ENCODE peak calls at places on chromosomes 11 and 22, in six cellular contexts. V is IMR-90, J is A549, K is K562, R is HepG2, M is GM12878. A is an unnamed sample.

GRCh38 chr11:128900468-128900867 is 9.3 kb downstream of the KCNJ5 start:
- DNase-seq in K (no peak), R (no peak), V (no peak), J (no peak), M (no peak), A (no peak)

GRCh38 chr11:2135018-2135569 is 4.1 kb downstream of the IGF2 start:
- DNase-seq in K (no peak), M (no peak), V (no peak), J (no peak), R (no peak), A (no peak)

GRCh38 chr11:65388731-65389130 is 2.3 kb downstream of the FRMD8 start:
- DNase-seq in K (no peak), J (no peak), V (no peak), M (peak), R (no peak), A (no peak)

GRCh38 chr11:6437993-6438392 is 2.8 kb downstream of the HPX start:
- DNase-seq in R (no peak), M (no peak), J (no peak), K (no peak), V (no peak), A (no peak)

GRCh38 chr11:123020968-123021367 is 39.3 kb upstream of the BSX start:
- DNase-seq in J (peak), K (no peak), V (peak), R (peak), M (no peak), A (peak)

GRCh38 chr11:13669544-13670488 is 1.3 kb downstream of the FAR1 start:
- DNase-seq in M (no peak), K (peak), R (no peak), V (no peak), J (no peak), A (no peak)

GRCh38 chr11:10490398-10491232 is 35.6 kb downstream of the AMPD3 start:
- DNase-seq in R (peak), V (peak), K (peak), M (no peak), J (peak), A (no peak)

GRCh38 chr11:104222464-104222863 is 58.5 kb upstream of the PDGFD start:
- DNase-seq in R (no peak), J (no peak), K (no peak), V (no peak), M (no peak), A (no peak)

GRCh38 chr11:70543611-70544010 is 145.3 kb downstream of the CTTN start:
- DNase-seq in R (no peak), M (no peak), V (no peak), J (no peak), K (no peak), A (no peak)

GRCh38 chr11:4087551-4087950 is 7.0 kb upstream of the RRM1 start:
- DNase-seq in M (no peak), R (no peak), K (no peak), V (peak), J (no peak), A (no peak)

GRCh38 chr22:21866821-21867527 is 471 bp downstream of the MAPK1 start:
- DNase-seq in J (peak), M (no peak), R (no peak), V (no peak), K (peak), A (no peak)

GRCh38 chr11:17015639-17016125 is 1.5 kb upstream of the PLEKHA7 start:
- DNase-seq in M (no peak), J (peak), V (peak), R (no peak), K (no peak), A (no peak)

GRCh38 chr22:31160328-31160978 is 471 bp downstream of the RNF185 start:
- DNase-seq in M (no peak), V (peak), K (peak), R (no peak), J (no peak), A (peak)

GRCh38 chr11:25587496-25587895 is 744.4 kb upstream of the ANO3 start:
- DNase-seq in J (no peak), K (no peak), V (no peak), M (no peak), R (no peak), A (no peak)

GRCh38 chr11:119316729-119317591 is at the start of gene MCAM:
- DNase-seq in R (peak), K (peak), M (no peak), V (peak), J (no peak), A (peak)

GRCh38 chr22:39185601-39186012 is 33.1 kb upstream of the CBX7 start:
- DNase-seq in R (peak), M (no peak), J (no peak), V (peak), K (peak), A (no peak)

GRCh38 chr22:24149191-24149590 is 32.1 kb upstream of the SUSD2 start:
- DNase-seq in K (no peak), J (no peak), M (no peak), R (no peak), V (no peak), A (no peak)

GRCh38 chr11:131422491-131422890 is 52.1 kb downstream of the NTM start:
- DNase-seq in V (no peak), K (no peak), R (no peak), J (peak), M (no peak), A (no peak)

GRCh38 chr11:117220999-117221774 is 10.7 kb downstream of the PCSK7 start:
- DNase-seq in R (no peak), J (no peak), K (no peak), V (no peak), M (no peak), A (no peak)

GRCh38 chr11:9664276-9665171 is 647 bp downstream of the SWAP70 start:
- DNase-seq in V (peak), M (no peak), K (no peak), R (peak), J (peak), A (peak)

GRCh38 chr11:93221539-93221938 is 23.7 kb upstream of the SLC36A4 start:
- DNase-seq in R (no peak), V (no peak), M (no peak), K (no peak), J (no peak), A (no peak)

GRCh38 chr11:65321828-65322495 is 7.3 kb downstream of the CDC42EP2 start:
- DNase-seq in K (no peak), R (no peak), J (no peak), V (no peak), M (no peak), A (no peak)

GRCh38 chr11:129881570-129882170 is 13.7 kb downstream of the NFRKB start:
- DNase-seq in R (peak), M (no peak), J (peak), V (peak), K (peak), A (peak)

GRCh38 chr22:27218521-27218920 is 561.1 kb downstream of the MIAT start:
- DNase-seq in R (no peak), K (no peak), M (no peak), V (no peak), J (no peak), A (no peak)

GRCh38 chr11:57103899-57104605 is 77.7 kb upstream of the LRRC55 start:
- DNase-seq in M (no peak), K (no peak), R (no peak), J (no peak), V (no peak), A (no peak)

GRCh38 chr11:34263462-34264186 is 94.2 kb downstream of the ABTB2 start:
- DNase-seq in R (peak), V (peak), J (peak), M (no peak), K (no peak), A (no peak)

GRCh38 chr11:9397746-9398680 is 13.6 kb downstream of the IPO7 start:
- DNase-seq in J (no peak), R (no peak), M (no peak), V (no peak), K (no peak), A (no peak)

GRCh38 chr11:44619931-44620725 is 54.7 kb downstream of the CD82 start:
- DNase-seq in R (no peak), M (no peak), K (no peak), V (no peak), J (no peak), A (no peak)

GRCh38 chr11:2097356-2097997 is 41.7 kb downstream of the IGF2 start:
- DNase-seq in R (peak), K (peak), V (peak), J (no peak), M (no peak), A (no peak)

GRCh38 chr11:776459-777287 is 614 bp downstream of the GATD1 start:
- DNase-seq in J (no peak), R (no peak), V (no peak), K (peak), M (no peak), A (peak)

GRCh38 chr22:48892571-48893287 is 934.9 kb downstream of the BRD1 start:
- DNase-seq in M (no peak), K (no peak), R (no peak), J (no peak), V (no peak), A (no peak)

GRCh38 chr22:20532256-20532993 is 25.0 kb downstream of the MED15 start:
- DNase-seq in R (no peak), V (no peak), M (no peak), K (no peak), J (no peak), A (no peak)

GRCh38 chr22:24698266-24698926 is 76.1 kb downstream of the PIWIL3 start:
- DNase-seq in J (no peak), R (no peak), K (no peak), V (no peak), M (no peak), A (no peak)

GRCh38 chr22:27154717-27155116 is 497.3 kb downstream of the MIAT start:
- DNase-seq in K (peak), J (no peak), R (no peak), M (no peak), V (no peak), A (no peak)

DNA sequence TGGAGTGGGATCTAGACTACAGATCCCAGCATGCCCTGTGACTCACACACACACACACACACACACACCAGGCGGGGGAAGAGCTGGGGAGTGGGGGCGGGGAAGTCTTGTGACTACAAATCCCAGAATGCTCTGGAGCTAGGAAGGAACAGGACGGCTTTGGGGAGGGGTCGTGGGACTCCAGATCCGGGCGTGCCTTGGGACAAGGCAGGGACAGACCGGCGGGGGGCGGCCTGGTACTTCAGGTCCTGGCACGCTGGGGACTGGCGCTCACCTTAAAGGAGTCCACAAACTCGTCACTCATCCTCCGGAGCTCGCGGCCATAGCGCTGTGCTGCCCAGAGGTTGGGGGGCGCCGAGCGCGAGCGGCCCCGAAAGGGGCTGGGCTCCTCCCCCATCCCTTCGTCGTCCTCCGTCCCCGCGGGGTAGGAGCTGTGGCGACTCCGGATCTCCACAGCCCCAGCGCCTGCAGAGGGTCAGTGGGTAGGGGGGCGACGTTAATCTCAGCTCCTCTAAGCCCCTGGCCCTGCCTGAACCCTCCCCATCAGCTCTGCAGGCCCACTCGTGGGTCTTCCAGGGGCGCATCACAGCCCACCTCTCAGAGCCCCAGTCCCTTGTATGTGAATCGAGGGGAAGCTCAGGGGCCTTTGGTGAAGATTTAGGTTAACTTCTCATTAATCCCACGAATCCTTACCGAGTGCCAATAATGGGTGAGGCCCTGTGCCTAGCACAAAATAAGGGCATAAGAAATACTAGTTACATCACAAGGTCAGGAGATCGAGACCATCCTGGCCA is 12.9 kb downstream of the BAD start:
- DNase-seq in M (peak), R (peak), J (peak), V (peak), K (peak), A (peak)
- TF ChIP-seq BHLHE40 in M (peak), R (no peak), J (no peak), V (no peak), K (peak), A (no peak)

GRCh38 chr11:111403021-111403725 is 24.1 kb upstream of the POU2AF1 start:
- DNase-seq in R (no peak), V (no peak), M (no peak), K (no peak), J (no peak), A (no peak)
- TF ChIP-seq BHLHE40 in R (no peak), V (no peak), M (no peak), K (no peak), J (no peak), A (no peak)

GRCh38 chr11:111795333-111795985 is 29.3 kb upstream of the PPP2R1B start:
- DNase-seq in K (no peak), V (peak), M (no peak), R (peak), J (no peak), A (no peak)
- TF ChIP-seq BHLHE40 in K (no peak), V (no peak), M (no peak), R (no peak), J (no peak), A (no peak)

DNA sequence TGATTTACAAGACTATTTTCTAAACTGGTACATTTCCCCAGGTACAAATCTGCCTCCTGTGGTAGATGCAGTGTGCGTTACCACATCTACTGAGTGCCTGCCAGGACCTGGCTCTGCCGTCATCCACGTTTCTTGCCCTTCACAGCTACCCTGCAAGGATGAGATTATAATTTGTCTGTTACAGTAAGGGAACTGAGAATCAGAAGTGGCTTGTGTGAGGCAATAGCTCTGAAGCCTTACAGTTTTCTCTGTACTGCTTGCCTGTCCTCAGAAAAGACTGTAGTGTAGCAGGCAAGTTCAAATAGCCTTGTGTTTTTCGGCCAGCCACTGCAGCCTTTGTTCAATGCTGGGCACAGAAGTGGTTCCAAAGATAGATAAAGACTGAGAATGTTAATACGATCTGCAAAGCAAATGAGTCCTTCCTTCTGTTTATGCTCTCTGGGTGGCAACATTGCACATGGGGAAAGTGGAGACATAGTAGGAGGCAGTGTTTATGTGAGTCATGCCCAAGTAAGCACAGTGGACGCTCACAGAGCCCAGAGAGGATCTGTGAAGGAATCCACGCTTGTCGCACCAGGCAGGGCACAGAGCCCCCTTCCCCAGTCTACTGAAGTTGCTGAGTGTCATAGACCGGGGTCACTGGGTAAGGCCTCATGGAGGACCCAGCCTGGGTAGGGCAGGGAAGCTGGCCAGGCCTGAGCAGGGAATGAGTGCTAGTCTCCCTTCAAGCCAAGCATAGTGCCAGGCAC is 49.1 kb downstream of the MICAL2 start:
- DNase-seq in J (peak), V (peak), M (no peak), K (no peak), R (no peak), A (no peak)
- TF ChIP-seq BHLHE40 in J (no peak), V (peak), M (no peak), K (no peak), R (no peak), A (no peak)

GRCh38 chr11:75576445-75577049 is 14.5 kb downstream of the SERPINH1 start:
- DNase-seq in M (peak), J (peak), R (no peak), V (peak), K (no peak), A (no peak)
- TF ChIP-seq BHLHE40 in M (no peak), J (no peak), R (no peak), V (no peak), K (no peak), A (no peak)

DNA sequence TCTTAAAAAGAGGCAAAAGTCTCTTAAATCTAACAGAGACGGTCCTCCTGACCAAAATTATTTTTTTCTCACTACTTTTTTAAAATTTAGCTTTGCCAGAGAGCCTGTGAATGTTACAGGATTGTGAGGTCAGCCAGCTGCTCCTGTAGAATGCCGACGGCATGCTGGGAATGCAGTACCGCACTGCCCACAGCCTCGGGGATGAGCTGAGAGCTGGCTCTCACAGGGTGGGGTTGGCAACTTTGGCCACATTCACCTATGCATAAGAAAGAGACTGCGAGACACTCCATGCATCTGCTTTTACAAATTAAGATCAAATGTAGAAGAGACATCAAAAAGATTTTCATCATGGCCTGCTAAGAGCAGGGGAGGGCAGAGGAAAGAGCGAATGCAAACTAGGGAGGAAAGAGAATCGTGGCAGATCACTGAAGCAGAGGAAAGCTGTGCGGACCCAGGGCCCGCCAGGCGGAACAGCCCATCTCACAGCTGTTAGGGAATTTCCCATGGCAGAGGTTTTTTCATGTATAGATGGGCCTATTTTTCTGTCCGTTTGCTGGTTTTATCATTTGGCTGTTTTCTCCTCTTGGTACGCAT is 49.7 kb upstream of the SPATA19 start:
- DNase-seq in K (no peak), J (no peak), V (no peak), M (peak), R (no peak), A (no peak)
- TF ChIP-seq BHLHE40 in K (no peak), J (no peak), V (no peak), M (no peak), R (no peak), A (no peak)

GRCh38 chr22:28674121-28674563 is 5.5 kb downstream of the TTC28 start:
- DNase-seq in M (peak), V (peak), J (no peak), K (no peak), R (no peak), A (no peak)
- TF ChIP-seq BHLHE40 in M (no peak), V (no peak), J (no peak), K (no peak), R (no peak), A (no peak)

GRCh38 chr11:47326198-47326597 is 26.3 kb downstream of the MYBPC3 start:
- DNase-seq in V (no peak), J (no peak), K (no peak), R (no peak), M (no peak), A (no peak)
- TF ChIP-seq BHLHE40 in V (no peak), J (no peak), K (no peak), R (no peak), M (no peak), A (no peak)

GRCh38 chr22:40651563-40652501 is 15.3 kb upstream of the MRTFA start:
- DNase-seq in V (peak), K (peak), J (peak), R (peak), M (no peak), A (peak)

GRCh38 chr22:40651057-40651456 is 14.5 kb upstream of the MRTFA start:
- DNase-seq in J (no peak), V (no peak), R (no peak), K (no peak), M (no peak), A (no peak)

GRCh38 chr22:40653361-40653760 is 16.8 kb upstream of the MRTFA start:
- DNase-seq in M (no peak), K (no peak), R (no peak), J (no peak), V (no peak), A (no peak)

GRCh38 chr22:40654522-40655167 is 18.1 kb upstream of the MRTFA start:
- DNase-seq in V (peak), R (no peak), J (peak), K (peak), M (no peak), A (no peak)
- TF ChIP-seq BHLHE40 in V (peak), R (peak), J (no peak), K (peak), M (no peak), A (no peak)

GRCh38 chr11:100635194-100635593 is 51.9 kb upstream of the ARHGAP42 start:
- DNase-seq in K (no peak), R (no peak), V (no peak), J (no peak), M (no peak), A (no peak)
- TF ChIP-seq BHLHE40 in K (no peak), R (no peak), V (no peak), J (no peak), M (no peak), A (no peak)